ENCODE peak calls at places on chromosomes 3 and 15, in seven cellular contexts. One of them, this sample, is unnamed.

GRCh38 chr15:42367041-42367440 is 7.7 kb downstream of the CAPN3 start:
- DNase-seq in HT1080: no peak
- DNase-seq in Ammon's horn: no peak
- DNase-seq in AG08395: no peak
- DNase-seq in activated CD4-positive, alpha-beta T cell treated with anti-CD3 and anti-CD28 coated beads, Interleukin-2, amount 50 U/mL, for 4 hours: no peak
- DNase-seq in Caco-2: no peak
- DNase-seq in prostate gland: no peak
- DNase-seq in this sample: no peak

GRCh38 chr3:16151109-16151508 is 23.4 kb upstream of the GALNT15 start:
- DNase-seq in HT1080: peak; percentile 56
- DNase-seq in Ammon's horn: peak; percentile 74
- DNase-seq in AG08395: peak; percentile 86
- DNase-seq in activated CD4-positive, alpha-beta T cell treated with anti-CD3 and anti-CD28 coated beads, Interleukin-2, amount 50 U/mL, for 4 hours: no peak
- DNase-seq in Caco-2: no peak
- DNase-seq in prostate gland: no peak
- DNase-seq in this sample: no peak

GRCh38 chr3:60954049-60954448 is 297.2 kb downstream of the FHIT start:
- DNase-seq in HT1080: no peak
- DNase-seq in Ammon's horn: no peak
- DNase-seq in AG08395: peak; percentile 14
- DNase-seq in activated CD4-positive, alpha-beta T cell treated with anti-CD3 and anti-CD28 coated beads, Interleukin-2, amount 50 U/mL, for 4 hours: no peak
- DNase-seq in Caco-2: no peak
- DNase-seq in prostate gland: no peak
- DNase-seq in this sample: no peak

GRCh38 chr3:193174137-193174536 is 66.9 kb upstream of the PLAAT1 start:
- DNase-seq in HT1080: no peak
- DNase-seq in Ammon's horn: no peak
- DNase-seq in AG08395: no peak
- DNase-seq in activated CD4-positive, alpha-beta T cell treated with anti-CD3 and anti-CD28 coated beads, Interleukin-2, amount 50 U/mL, for 4 hours: no peak
- DNase-seq in Caco-2: no peak
- DNase-seq in prostate gland: no peak
- DNase-seq in this sample: no peak

GRCh38 chr3:195903950-195904290 is 4.4 kb downstream of the TNK2 start:
- DNase-seq in HT1080: no peak
- DNase-seq in Ammon's horn: no peak
- DNase-seq in AG08395: no peak
- DNase-seq in activated CD4-positive, alpha-beta T cell treated with anti-CD3 and anti-CD28 coated beads, Interleukin-2, amount 50 U/mL, for 4 hours: no peak
- DNase-seq in Caco-2: no peak
- DNase-seq in prostate gland: no peak
- DNase-seq in this sample: no peak

GRCh38 chr15:88989578-88989977 is 76.4 kb upstream of the MFGE8 start:
- DNase-seq in HT1080: peak; percentile 24
- DNase-seq in Ammon's horn: no peak
- DNase-seq in AG08395: peak; percentile 54
- DNase-seq in activated CD4-positive, alpha-beta T cell treated with anti-CD3 and anti-CD28 coated beads, Interleukin-2, amount 50 U/mL, for 4 hours: no peak
- DNase-seq in Caco-2: no peak
- DNase-seq in prostate gland: no peak
- DNase-seq in this sample: no peak

GRCh38 chr3:178665747-178666146 is 129.5 kb downstream of the KCNMB2 start:
- DNase-seq in HT1080: no peak
- DNase-seq in Ammon's horn: no peak
- DNase-seq in AG08395: no peak
- DNase-seq in activated CD4-positive, alpha-beta T cell treated with anti-CD3 and anti-CD28 coated beads, Interleukin-2, amount 50 U/mL, for 4 hours: no peak
- DNase-seq in Caco-2: no peak
- DNase-seq in prostate gland: no peak
- DNase-seq in this sample: no peak

GRCh38 chr3:69458798-69459197 is 72.9 kb upstream of the FRMD4B start:
- DNase-seq in HT1080: peak; percentile 72
- DNase-seq in Ammon's horn: peak; percentile 23
- DNase-seq in AG08395: no peak
- DNase-seq in activated CD4-positive, alpha-beta T cell treated with anti-CD3 and anti-CD28 coated beads, Interleukin-2, amount 50 U/mL, for 4 hours: no peak
- DNase-seq in Caco-2: no peak
- DNase-seq in prostate gland: no peak
- DNase-seq in this sample: no peak

GRCh38 chr15:52503788-52504496 is 24.7 kb downstream of the MYO5A start:
- DNase-seq in HT1080: peak; percentile 20
- DNase-seq in Ammon's horn: no peak
- DNase-seq in AG08395: peak; percentile 41
- DNase-seq in activated CD4-positive, alpha-beta T cell treated with anti-CD3 and anti-CD28 coated beads, Interleukin-2, amount 50 U/mL, for 4 hours: no peak
- DNase-seq in Caco-2: no peak
- DNase-seq in prostate gland: no peak
- DNase-seq in this sample: no peak

GRCh38 chr3:183265157-183265642 is 12.1 kb downstream of the B3GNT5 start:
- DNase-seq in HT1080: no peak
- DNase-seq in Ammon's horn: peak; percentile 78
- DNase-seq in AG08395: no peak
- DNase-seq in activated CD4-positive, alpha-beta T cell treated with anti-CD3 and anti-CD28 coated beads, Interleukin-2, amount 50 U/mL, for 4 hours: no peak
- DNase-seq in Caco-2: no peak
- DNase-seq in prostate gland: no peak
- DNase-seq in this sample: no peak

GRCh38 chr3:11514191-11514770 is 129.4 kb downstream of the VGLL4 start:
- DNase-seq in HT1080: peak; percentile 96
- DNase-seq in Ammon's horn: no peak
- DNase-seq in AG08395: peak; percentile 87
- DNase-seq in activated CD4-positive, alpha-beta T cell treated with anti-CD3 and anti-CD28 coated beads, Interleukin-2, amount 50 U/mL, for 4 hours: no peak
- DNase-seq in Caco-2: no peak
- DNase-seq in prostate gland: no peak
- DNase-seq in this sample: no peak

GRCh38 chr3:119597548-119598288 is at the start of gene PLA1A:
- DNase-seq in HT1080: peak; percentile 34
- DNase-seq in Ammon's horn: no peak
- DNase-seq in AG08395: no peak
- DNase-seq in activated CD4-positive, alpha-beta T cell treated with anti-CD3 and anti-CD28 coated beads, Interleukin-2, amount 50 U/mL, for 4 hours: no peak
- DNase-seq in Caco-2: peak; percentile 23
- DNase-seq in prostate gland: no peak
- DNase-seq in this sample: no peak

GRCh38 chr15:62275818-62276217 is 110.7 kb upstream of the C2CD4B start:
- DNase-seq in HT1080: peak; percentile 27
- DNase-seq in Ammon's horn: no peak
- DNase-seq in AG08395: no peak
- DNase-seq in activated CD4-positive, alpha-beta T cell treated with anti-CD3 and anti-CD28 coated beads, Interleukin-2, amount 50 U/mL, for 4 hours: no peak
- DNase-seq in Caco-2: no peak
- DNase-seq in prostate gland: no peak
- DNase-seq in this sample: no peak

GRCh38 chr3:16377196-16377595 is 112.2 kb downstream of the OXNAD1 start:
- DNase-seq in HT1080: no peak
- DNase-seq in Ammon's horn: no peak
- DNase-seq in AG08395: no peak
- DNase-seq in activated CD4-positive, alpha-beta T cell treated with anti-CD3 and anti-CD28 coated beads, Interleukin-2, amount 50 U/mL, for 4 hours: no peak
- DNase-seq in Caco-2: no peak
- DNase-seq in prostate gland: no peak
- DNase-seq in this sample: peak; percentile 37

GRCh38 chr3:190591080-190591479 is 77.2 kb downstream of the IL1RAP start:
- DNase-seq in HT1080: no peak
- DNase-seq in Ammon's horn: no peak
- DNase-seq in AG08395: no peak
- DNase-seq in activated CD4-positive, alpha-beta T cell treated with anti-CD3 and anti-CD28 coated beads, Interleukin-2, amount 50 U/mL, for 4 hours: no peak
- DNase-seq in Caco-2: no peak
- DNase-seq in prostate gland: peak; percentile 30
- DNase-seq in this sample: no peak

GRCh38 chr3:50295553-50296166 is 3.4 kb upstream of the IFRD2 start:
- DNase-seq in HT1080: no peak
- DNase-seq in Ammon's horn: no peak
- DNase-seq in AG08395: no peak
- DNase-seq in activated CD4-positive, alpha-beta T cell treated with anti-CD3 and anti-CD28 coated beads, Interleukin-2, amount 50 U/mL, for 4 hours: no peak
- DNase-seq in Caco-2: no peak
- DNase-seq in prostate gland: no peak
- DNase-seq in this sample: no peak

GRCh38 chr15:56759450-56759845 is 26.1 kb upstream of the ZNF280D start:
- DNase-seq in HT1080: peak; percentile 93
- DNase-seq in Ammon's horn: peak; percentile 18
- DNase-seq in AG08395: peak; percentile 65
- DNase-seq in activated CD4-positive, alpha-beta T cell treated with anti-CD3 and anti-CD28 coated beads, Interleukin-2, amount 50 U/mL, for 4 hours: no peak
- DNase-seq in Caco-2: no peak
- DNase-seq in prostate gland: no peak
- DNase-seq in this sample: no peak

GRCh38 chr3:186772886-186773417 is 10.4 kb upstream of the EIF4A2 start:
- DNase-seq in HT1080: no peak
- DNase-seq in Ammon's horn: peak; percentile 79
- DNase-seq in AG08395: peak; percentile 74
- DNase-seq in activated CD4-positive, alpha-beta T cell treated with anti-CD3 and anti-CD28 coated beads, Interleukin-2, amount 50 U/mL, for 4 hours: peak; percentile 54
- DNase-seq in Caco-2: no peak
- DNase-seq in prostate gland: peak; percentile 29
- DNase-seq in this sample: peak; percentile 73

GRCh38 chr3:196268270-196269163 is 19.0 kb downstream of the PCYT1A start:
- DNase-seq in HT1080: peak; percentile 85
- DNase-seq in Ammon's horn: no peak
- DNase-seq in AG08395: peak; percentile 56
- DNase-seq in activated CD4-positive, alpha-beta T cell treated with anti-CD3 and anti-CD28 coated beads, Interleukin-2, amount 50 U/mL, for 4 hours: no peak
- DNase-seq in Caco-2: no peak
- DNase-seq in prostate gland: no peak
- DNase-seq in this sample: no peak

GRCh38 chr3:58640700-58641372 is 25.7 kb downstream of the FAM3D start:
- DNase-seq in HT1080: peak; percentile 66
- DNase-seq in Ammon's horn: peak; percentile 82
- DNase-seq in AG08395: peak; percentile 87
- DNase-seq in activated CD4-positive, alpha-beta T cell treated with anti-CD3 and anti-CD28 coated beads, Interleukin-2, amount 50 U/mL, for 4 hours: peak; percentile 30
- DNase-seq in Caco-2: peak; percentile 84
- DNase-seq in prostate gland: peak; percentile 72
- DNase-seq in this sample: peak; percentile 6

GRCh38 chr3:32835049-32835371 is 17.2 kb downstream of the TRIM71 start:
- DNase-seq in HT1080: no peak
- DNase-seq in Ammon's horn: no peak
- DNase-seq in AG08395: no peak
- DNase-seq in activated CD4-positive, alpha-beta T cell treated with anti-CD3 and anti-CD28 coated beads, Interleukin-2, amount 50 U/mL, for 4 hours: no peak
- DNase-seq in Caco-2: no peak
- DNase-seq in prostate gland: no peak
- DNase-seq in this sample: no peak

GRCh38 chr15:33154366-33155166 is 39.9 kb downstream of the FMN1 start:
- DNase-seq in HT1080: peak; percentile 97
- DNase-seq in Ammon's horn: peak; percentile 71
- DNase-seq in AG08395: peak; percentile 76
- DNase-seq in activated CD4-positive, alpha-beta T cell treated with anti-CD3 and anti-CD28 coated beads, Interleukin-2, amount 50 U/mL, for 4 hours: no peak
- DNase-seq in Caco-2: no peak
- DNase-seq in prostate gland: no peak
- DNase-seq in this sample: no peak

GRCh38 chr3:194826594-194826993 is 140.9 kb downstream of the FAM43A start:
- DNase-seq in HT1080: no peak
- DNase-seq in Ammon's horn: no peak
- DNase-seq in AG08395: no peak
- DNase-seq in activated CD4-positive, alpha-beta T cell treated with anti-CD3 and anti-CD28 coated beads, Interleukin-2, amount 50 U/mL, for 4 hours: no peak
- DNase-seq in Caco-2: no peak
- DNase-seq in prostate gland: no peak
- DNase-seq in this sample: no peak

GRCh38 chr3:12405432-12406272 is 78.6 kb upstream of the TSEN2 start:
- DNase-seq in HT1080: peak; percentile 95
- DNase-seq in Ammon's horn: peak; percentile 34
- DNase-seq in AG08395: no peak
- DNase-seq in activated CD4-positive, alpha-beta T cell treated with anti-CD3 and anti-CD28 coated beads, Interleukin-2, amount 50 U/mL, for 4 hours: no peak
- DNase-seq in Caco-2: peak; percentile 84
- DNase-seq in prostate gland: no peak
- DNase-seq in this sample: no peak

GRCh38 chr15:28977377-28978010 is 91.7 kb downstream of the APBA2 start:
- DNase-seq in HT1080: peak; percentile 98
- DNase-seq in Ammon's horn: peak; percentile 93
- DNase-seq in AG08395: peak; percentile 66
- DNase-seq in activated CD4-positive, alpha-beta T cell treated with anti-CD3 and anti-CD28 coated beads, Interleukin-2, amount 50 U/mL, for 4 hours: no peak
- DNase-seq in Caco-2: no peak
- DNase-seq in prostate gland: no peak
- DNase-seq in this sample: no peak

This sample was measured in immature natural killer cell.